ENCODE peak calls at places on chromosomes 7 and 10, in six cellular contexts. One of them, this sample, is unnamed.

GRCh38 chr10:132523561-132524442 is 13.8 kb upstream of the INPP5A start:
- DNase-seq in GM12878: no peak
- DNase-seq in K562: no peak
- DNase-seq in GM12892: no peak
- DNase-seq in H1: no peak
- DNase-seq in HepG2: no peak
- DNase-seq in this sample: no peak

GRCh38 chr7:44145419-44145968 is 4.4 kb upstream of the MYL7 start:
- DNase-seq in GM12878: no peak
- DNase-seq in K562: no peak
- DNase-seq in GM12892: no peak
- DNase-seq in H1: no peak
- DNase-seq in HepG2: no peak
- DNase-seq in this sample: no peak

GRCh38 chr10:33010132-33011037 is 52.4 kb upstream of the ITGB1 start:
- DNase-seq in GM12878: no peak
- DNase-seq in K562: peak; percentile 15
- DNase-seq in GM12892: no peak
- DNase-seq in H1: peak; percentile 10
- DNase-seq in HepG2: peak; percentile 34
- DNase-seq in this sample: no peak

GRCh38 chr7:64494912-64495461 is 67.9 kb downstream of the ZNF680 start:
- DNase-seq in GM12878: no peak
- DNase-seq in K562: no peak
- DNase-seq in GM12892: no peak
- DNase-seq in H1: no peak
- DNase-seq in HepG2: no peak
- DNase-seq in this sample: no peak

GRCh38 chr7:155796381-155797261 is 15.6 kb downstream of the SHH start:
- DNase-seq in GM12878: no peak
- DNase-seq in K562: peak; percentile 91
- DNase-seq in GM12892: peak; percentile 92
- DNase-seq in H1: no peak
- DNase-seq in HepG2: no peak
- DNase-seq in this sample: peak; percentile 93

GRCh38 chr7:96495751-96496216 is 173.9 kb upstream of the SLC25A13 start:
- DNase-seq in GM12878: peak; percentile 3
- DNase-seq in K562: no peak
- DNase-seq in GM12892: no peak
- DNase-seq in H1: no peak
- DNase-seq in HepG2: no peak
- DNase-seq in this sample: peak; percentile 5

GRCh38 chr10:42997849-42998165 is 79.1 kb upstream of the RET start:
- DNase-seq in GM12878: no peak
- DNase-seq in K562: no peak
- DNase-seq in GM12892: no peak
- DNase-seq in H1: no peak
- DNase-seq in HepG2: no peak
- DNase-seq in this sample: no peak

GRCh38 chr7:73718905-73719805 is at the start of gene STX1A:
- DNase-seq in GM12878: no peak
- DNase-seq in K562: peak; percentile 98
- DNase-seq in GM12892: peak; percentile 89
- DNase-seq in H1: no peak
- DNase-seq in HepG2: peak; percentile 40
- DNase-seq in this sample: peak; percentile 89

GRCh38 chr7:145016068-145016467 is 180.2 kb upstream of the TPK1 start:
- DNase-seq in GM12878: no peak
- DNase-seq in K562: no peak
- DNase-seq in GM12892: no peak
- DNase-seq in H1: peak; percentile 15
- DNase-seq in HepG2: no peak
- DNase-seq in this sample: no peak

GRCh38 chr10:101535949-101536348 is 52.1 kb downstream of the POLL start:
- DNase-seq in GM12878: no peak
- DNase-seq in K562: peak; percentile 14
- DNase-seq in GM12892: no peak
- DNase-seq in H1: no peak
- DNase-seq in HepG2: no peak
- DNase-seq in this sample: peak; percentile 42

GRCh38 chr10:33952692-33953360 is 618.4 kb upstream of the NRP1 start:
- DNase-seq in GM12878: no peak
- DNase-seq in K562: no peak
- DNase-seq in GM12892: no peak
- DNase-seq in H1: no peak
- DNase-seq in HepG2: no peak
- DNase-seq in this sample: no peak

GRCh38 chr7:141700848-141701371 is 1.1 kb downstream of the DENND11 start:
- DNase-seq in GM12878: no peak
- DNase-seq in K562: no peak
- DNase-seq in GM12892: peak; percentile 12
- DNase-seq in H1: no peak
- DNase-seq in HepG2: no peak
- DNase-seq in this sample: no peak

GRCh38 chr7:25405736-25406135 is 177.4 kb upstream of the NPVF start:
- DNase-seq in GM12878: no peak
- DNase-seq in K562: no peak
- DNase-seq in GM12892: no peak
- DNase-seq in H1: no peak
- DNase-seq in HepG2: no peak
- DNase-seq in this sample: no peak

GRCh38 chr7:837001-837400 is 4.7 kb downstream of the SUN1 start:
- DNase-seq in GM12878: no peak
- DNase-seq in K562: no peak
- DNase-seq in GM12892: no peak
- DNase-seq in H1: no peak
- DNase-seq in HepG2: no peak
- DNase-seq in this sample: no peak

GRCh38 chr10:89741126-89741762 is 39.9 kb downstream of the KIF20B start:
- DNase-seq in GM12878: no peak
- DNase-seq in K562: no peak
- DNase-seq in GM12892: no peak
- DNase-seq in H1: no peak
- DNase-seq in HepG2: no peak
- DNase-seq in this sample: no peak

GRCh38 chr10:77285529-77286182 is 352.0 kb downstream of the KCNMA1 start:
- DNase-seq in GM12878: no peak
- DNase-seq in K562: no peak
- DNase-seq in GM12892: no peak
- DNase-seq in H1: no peak
- DNase-seq in HepG2: no peak
- DNase-seq in this sample: no peak

GRCh38 chr7:115410427-115410805 is 488.5 kb downstream of the MDFIC start:
- DNase-seq in GM12878: no peak
- DNase-seq in K562: no peak
- DNase-seq in GM12892: no peak
- DNase-seq in H1: no peak
- DNase-seq in HepG2: no peak
- DNase-seq in this sample: no peak

GRCh38 chr10:1672001-1672781 is 65.1 kb downstream of the ADARB2 start:
- DNase-seq in GM12878: no peak
- DNase-seq in K562: no peak
- DNase-seq in GM12892: no peak
- DNase-seq in H1: no peak
- DNase-seq in HepG2: no peak
- DNase-seq in this sample: no peak

GRCh38 chr10:95506056-95506737 is 55.0 kb downstream of the SORBS1 start:
- DNase-seq in GM12878: no peak
- DNase-seq in K562: no peak
- DNase-seq in GM12892: no peak
- DNase-seq in H1: no peak
- DNase-seq in HepG2: no peak
- DNase-seq in this sample: no peak
- TF ChIP-seq TAF1 in GM12878: no peak
- TF ChIP-seq TAF1 in K562: no peak
- TF ChIP-seq TAF1 in GM12892: no peak
- TF ChIP-seq TAF1 in H1: no peak
- TF ChIP-seq TAF1 in HepG2: no peak
- TF ChIP-seq TAF1 in this sample: no peak

GRCh38 chr10:71747808-71748523 is 25.4 kb downstream of the VSIR start:
- DNase-seq in GM12878: peak; percentile 52
- DNase-seq in K562: no peak
- DNase-seq in GM12892: peak; percentile 56
- DNase-seq in H1: no peak
- DNase-seq in HepG2: no peak
- DNase-seq in this sample: no peak
- TF ChIP-seq POLR2A in GM12878: peak; percentile 32
- TF ChIP-seq POLR2A in K562: no peak
- TF ChIP-seq POLR2A in GM12892: no peak
- TF ChIP-seq POLR2A in H1: no peak
- TF ChIP-seq POLR2A in HepG2: no peak
- TF ChIP-seq POLR2A in this sample: no peak

GRCh38 chr10:10526846-10527245 is 490.8 kb upstream of the CELF2 start:
- DNase-seq in GM12878: no peak
- DNase-seq in K562: no peak
- DNase-seq in GM12892: no peak
- DNase-seq in H1: no peak
- DNase-seq in HepG2: no peak
- DNase-seq in this sample: no peak
- TF ChIP-seq TAF1 in GM12878: no peak
- TF ChIP-seq TAF1 in K562: no peak
- TF ChIP-seq TAF1 in GM12892: no peak
- TF ChIP-seq TAF1 in H1: no peak
- TF ChIP-seq TAF1 in HepG2: no peak
- TF ChIP-seq TAF1 in this sample: no peak

DNA sequence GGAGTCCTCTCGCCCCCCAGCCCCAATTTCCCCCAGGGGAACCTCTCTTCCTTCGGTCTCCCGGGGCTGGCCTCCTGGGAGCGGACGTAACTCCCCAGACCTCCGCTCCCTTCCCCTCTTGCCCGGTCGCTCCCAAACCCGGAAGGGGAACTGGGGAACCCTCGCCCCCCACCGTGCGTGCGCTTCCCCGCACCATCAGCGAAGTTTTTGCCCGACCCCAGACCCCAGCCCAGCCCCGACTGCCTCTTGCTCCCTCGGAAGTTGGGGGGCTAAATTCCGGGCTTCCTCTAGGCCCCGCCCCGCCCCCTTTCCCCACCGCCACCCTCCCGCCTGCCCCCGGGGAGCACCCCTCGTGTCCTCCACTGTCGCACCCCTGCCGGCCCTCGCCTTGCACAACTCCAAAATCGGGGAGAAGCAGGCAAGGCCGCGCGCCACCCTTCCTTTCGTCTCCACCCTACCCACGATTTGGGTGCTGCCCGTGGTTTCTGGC is 447 bp downstream of the GNB2 start:
- DNase-seq in GM12878: no peak
- DNase-seq in K562: peak; percentile 65
- DNase-seq in GM12892: peak; percentile 23
- DNase-seq in H1: no peak
- DNase-seq in HepG2: no peak
- DNase-seq in this sample: peak; percentile 20
- TF ChIP-seq POLR2A in GM12878: no peak
- TF ChIP-seq POLR2A in K562: peak; percentile 10
- TF ChIP-seq POLR2A in GM12892: no peak
- TF ChIP-seq POLR2A in H1: no peak
- TF ChIP-seq POLR2A in HepG2: no peak
- TF ChIP-seq POLR2A in this sample: no peak

GRCh38 chr7:105638942-105639495 is 57.7 kb upstream of the EFCAB10 start:
- DNase-seq in GM12878: no peak
- DNase-seq in K562: no peak
- DNase-seq in GM12892: no peak
- DNase-seq in H1: peak; percentile 81
- DNase-seq in HepG2: no peak
- DNase-seq in this sample: no peak
- TF ChIP-seq TAF1 in GM12878: no peak
- TF ChIP-seq TAF1 in K562: no peak
- TF ChIP-seq TAF1 in GM12892: no peak
- TF ChIP-seq TAF1 in H1: peak; percentile 58
- TF ChIP-seq TAF1 in HepG2: no peak
- TF ChIP-seq TAF1 in this sample: no peak

GRCh38 chr10:63114031-63114814 is 18.9 kb upstream of the NRBF2 start:
- DNase-seq in GM12878: no peak
- DNase-seq in K562: no peak
- DNase-seq in GM12892: no peak
- DNase-seq in H1: no peak
- DNase-seq in HepG2: peak; percentile 72
- DNase-seq in this sample: no peak
- TF ChIP-seq POLR2A in GM12878: no peak
- TF ChIP-seq POLR2A in K562: no peak
- TF ChIP-seq POLR2A in GM12892: no peak
- TF ChIP-seq POLR2A in H1: no peak
- TF ChIP-seq POLR2A in HepG2: no peak
- TF ChIP-seq POLR2A in this sample: no peak

GRCh38 chr7:139597028-139597427 is 73.5 kb downstream of the CLEC2L start:
- DNase-seq in GM12878: no peak
- DNase-seq in K562: no peak
- DNase-seq in GM12892: no peak
- DNase-seq in H1: no peak
- DNase-seq in HepG2: no peak
- DNase-seq in this sample: no peak
- TF ChIP-seq TAF1 in GM12878: no peak
- TF ChIP-seq TAF1 in K562: no peak
- TF ChIP-seq TAF1 in GM12892: no peak
- TF ChIP-seq TAF1 in H1: no peak
- TF ChIP-seq TAF1 in HepG2: no peak
- TF ChIP-seq TAF1 in this sample: no peak

GRCh38 chr7:4738711-4739527 is 36.5 kb upstream of the AP5Z1 start:
- DNase-seq in GM12878: no peak
- DNase-seq in K562: peak; percentile 92
- DNase-seq in GM12892: no peak
- DNase-seq in H1: no peak
- DNase-seq in HepG2: peak; percentile 77
- DNase-seq in this sample: no peak
- TF ChIP-seq POLR2A in GM12878: no peak
- TF ChIP-seq POLR2A in K562: peak; percentile 54
- TF ChIP-seq POLR2A in GM12892: no peak
- TF ChIP-seq POLR2A in H1: no peak
- TF ChIP-seq POLR2A in HepG2: no peak
- TF ChIP-seq POLR2A in this sample: no peak

GRCh38 chr10:84542552-84542951 is 214.2 kb downstream of the CCSER2 start:
- DNase-seq in GM12878: no peak
- DNase-seq in K562: no peak
- DNase-seq in GM12892: no peak
- DNase-seq in H1: no peak
- DNase-seq in HepG2: no peak
- DNase-seq in this sample: no peak

GRCh38 chr10:84541289-84541637 is 212.9 kb downstream of the CCSER2 start:
- DNase-seq in GM12878: no peak
- DNase-seq in K562: peak; percentile 33
- DNase-seq in GM12892: no peak
- DNase-seq in H1: no peak
- DNase-seq in HepG2: peak; percentile 67
- DNase-seq in this sample: no peak

GRCh38 chr10:84543948-84544347 is 215.6 kb downstream of the CCSER2 start:
- DNase-seq in GM12878: no peak
- DNase-seq in K562: no peak
- DNase-seq in GM12892: no peak
- DNase-seq in H1: no peak
- DNase-seq in HepG2: peak; percentile 25
- DNase-seq in this sample: no peak

GRCh38 chr10:84540617-84541288 is 212.4 kb downstream of the CCSER2 start:
- DNase-seq in GM12878: no peak
- DNase-seq in K562: peak; percentile 83
- DNase-seq in GM12892: peak; percentile 64
- DNase-seq in H1: no peak
- DNase-seq in HepG2: peak; percentile 47
- DNase-seq in this sample: peak; percentile 64

GRCh38 chr10:84543077-84543476 is 214.7 kb downstream of the CCSER2 start:
- DNase-seq in GM12878: no peak
- DNase-seq in K562: no peak
- DNase-seq in GM12892: no peak
- DNase-seq in H1: no peak
- DNase-seq in HepG2: no peak
- DNase-seq in this sample: no peak
- TF ChIP-seq TAF1 in GM12878: no peak
- TF ChIP-seq TAF1 in K562: no peak
- TF ChIP-seq TAF1 in GM12892: no peak
- TF ChIP-seq TAF1 in H1: no peak
- TF ChIP-seq TAF1 in HepG2: no peak
- TF ChIP-seq TAF1 in this sample: no peak

This sample was measured in GM12891.